ENCODE peak calls at places on chromosomes 6 and 20, in eight cellular contexts. H is HCT116, Y is HepG2, K is A549, L is endothelial cell of umbilical vein, J is GM12878, S is H1, C is K562. Z is an unnamed sample.

GRCh38 chr6:116280161-116280959 is 630 bp upstream of the TSPYL1 start:
- DNase-seq in Y (no peak), J (no peak), H (no peak), K (no peak), C (peak), S (no peak), L (no peak), Z (peak)

GRCh38 chr6:72553531-72554202 is 68.2 kb upstream of the KCNQ5 start:
- DNase-seq in S (no peak), K (peak), L (peak), C (peak), J (no peak), Y (no peak), H (no peak), Z (peak)

GRCh38 chr6:150025201-150025917 is at the start of gene RAET1L:
- DNase-seq in S (no peak), Y (no peak), K (peak), H (peak), C (no peak), J (no peak), L (peak), Z (no peak)

GRCh38 chr6:31270788-31271640 is 878 bp downstream of the HLA-C start:
- DNase-seq in K (no peak), H (no peak), Y (no peak), S (peak), L (peak), C (no peak), J (no peak), Z (peak)

GRCh38 chr6:71887006-71887743 is 825 bp downstream of the RIMS1 start:
- DNase-seq in L (peak), C (no peak), K (no peak), J (no peak), S (peak), H (no peak), Y (no peak), Z (no peak)

GRCh38 chr6:92538296-92538695 is 881.1 kb downstream of the EPHA7 start:
- DNase-seq in K (no peak), J (no peak), L (peak), S (no peak), Y (no peak), H (no peak), C (no peak), Z (no peak)

GRCh38 chr20:45291526-45291925 is 15.1 kb upstream of the RBPJL start:
- DNase-seq in J (no peak), K (no peak), L (no peak), S (no peak), H (no peak), Y (no peak), C (no peak), Z (no peak)

GRCh38 chr6:16168858-16169257 is 40.0 kb downstream of the MYLIP start:
- DNase-seq in S (no peak), Y (peak), C (peak), J (peak), L (peak), K (no peak), H (peak), Z (peak)

GRCh38 chr6:149403534-149403933 is 3.5 kb downstream of the SUMO4 start:
- DNase-seq in S (no peak), K (no peak), H (no peak), L (no peak), Y (no peak), J (no peak), C (no peak), Z (no peak)

GRCh38 chr20:62711703-62712101 is 3.1 kb downstream of the NTSR1 start:
- DNase-seq in K (no peak), Y (no peak), L (no peak), J (no peak), H (no peak), C (peak), S (no peak), Z (no peak)

GRCh38 chr6:40906759-40907158 is 132.3 kb downstream of the UNC5CL start:
- DNase-seq in H (no peak), C (no peak), Y (no peak), K (peak), L (peak), J (no peak), S (no peak), Z (no peak)

GRCh38 chr6:148709577-148709976 is 37.3 kb upstream of the UST start:
- DNase-seq in Y (no peak), H (no peak), K (no peak), S (no peak), L (no peak), J (no peak), C (no peak), Z (no peak)

GRCh38 chr6:148971027-148971927 is 224.4 kb downstream of the UST start:
- DNase-seq in S (no peak), L (no peak), H (no peak), J (no peak), C (no peak), K (no peak), Y (no peak), Z (no peak)

GRCh38 chr20:54668271-54669053 is 193.1 kb downstream of the DOK5 start:
- DNase-seq in H (no peak), J (no peak), L (peak), Y (peak), K (peak), C (peak), S (peak), Z (peak)

GRCh38 chr6:26531897-26532296 is 6.3 kb upstream of the HMGN4 start:
- DNase-seq in Y (no peak), L (no peak), C (no peak), H (no peak), S (no peak), J (no peak), K (no peak), Z (no peak)

GRCh38 chr20:62120990-62121775 is 1.1 kb upstream of the LSM14B start:
- DNase-seq in C (peak), J (no peak), K (peak), H (peak), S (no peak), Y (no peak), L (no peak), Z (no peak)

GRCh38 chr6:81713205-81713604 is 39.3 kb downstream of the TENT5A start:
- DNase-seq in H (no peak), C (no peak), S (no peak), K (no peak), L (no peak), J (no peak), Y (no peak), Z (no peak)

GRCh38 chr20:38278150-38278549 is 17.6 kb upstream of the KIAA1755 start:
- DNase-seq in J (no peak), Y (no peak), C (no peak), L (no peak), H (no peak), S (no peak), K (no peak), Z (no peak)

GRCh38 chr6:55704421-55704820 is 125.4 kb upstream of the HMGCLL1 start:
- DNase-seq in Y (no peak), L (peak), C (no peak), J (no peak), S (no peak), K (no peak), H (no peak), Z (no peak)

GRCh38 chr6:90098025-90098474 is 198.6 kb downstream of the BACH2 start:
- DNase-seq in J (no peak), L (peak), S (no peak), H (no peak), K (no peak), Y (no peak), C (no peak), Z (peak)

GRCh38 chr6:118295336-118295735 is 252.8 kb upstream of the PLN start:
- DNase-seq in L (no peak), S (no peak), Y (no peak), H (no peak), K (no peak), J (no peak), C (no peak), Z (no peak)

GRCh38 chr20:24629668-24630067 is 160.2 kb downstream of the SYNDIG1 start:
- DNase-seq in K (no peak), C (no peak), H (no peak), J (no peak), L (no peak), S (no peak), Y (no peak), Z (peak)

GRCh38 chr20:4160761-4161305 is 145.5 kb upstream of the RNF24 start:
- DNase-seq in S (peak), H (no peak), Y (peak), C (no peak), L (no peak), J (no peak), K (no peak), Z (no peak)

GRCh38 chr20:1803216-1804128 is 91.7 kb upstream of the SIRPA start:
- DNase-seq in C (no peak), K (no peak), S (peak), Y (no peak), L (peak), H (no peak), J (no peak), Z (peak)

GRCh38 chr6:142631517-142632385 is 313.2 kb downstream of the HIVEP2 start:
- DNase-seq in H (no peak), S (no peak), L (no peak), Y (peak), J (no peak), C (no peak), K (no peak), Z (no peak)

GRCh38 chr20:39885975-39886649 is 802.9 kb downstream of the MAFB start:
- DNase-seq in Y (peak), L (peak), K (no peak), S (peak), H (no peak), C (peak), J (no peak), Z (peak)

GRCh38 chr20:62739581-62740285 is 31.1 kb downstream of the NTSR1 start:
- DNase-seq in S (no peak), K (no peak), Y (no peak), J (no peak), L (no peak), C (no peak), H (no peak), Z (peak)

GRCh38 chr6:64266351-64266821 is 630.8 kb downstream of the PHF3 start:
- DNase-seq in J (peak), S (no peak), K (no peak), H (no peak), C (no peak), Y (no peak), L (no peak), Z (peak)

GRCh38 chr20:19271879-19272651 is 59.6 kb downstream of the SLC24A3 start:
- DNase-seq in C (no peak), S (no peak), J (no peak), K (no peak), Y (no peak), L (no peak), H (no peak), Z (no peak)

GRCh38 chr6:154792761-154793160 is 59.5 kb downstream of the SCAF8 start:
- DNase-seq in J (no peak), L (no peak), S (no peak), Y (no peak), K (no peak), H (no peak), C (no peak), Z (no peak)

GRCh38 chr6:112839525-112839961 is 492.4 kb downstream of the RFPL4B start:
- DNase-seq in H (no peak), Y (no peak), C (no peak), K (no peak), L (peak), S (no peak), J (no peak), Z (no peak)

GRCh38 chr20:11901127-11901526 is 16.6 kb upstream of the BTBD3 start:
- DNase-seq in L (no peak), K (no peak), C (no peak), J (no peak), Y (peak), H (no peak), S (no peak), Z (no peak)

GRCh38 chr6:161668665-161669064 is 394.8 kb upstream of the AGPAT4 start:
- DNase-seq in H (no peak), S (no peak), K (no peak), L (no peak), C (no peak), Y (no peak), J (no peak), Z (no peak)

GRCh38 chr6:35973670-35974222 is 50.7 kb downstream of the SLC26A8 start:
- DNase-seq in K (no peak), H (no peak), C (peak), J (peak), L (no peak), Y (peak), S (no peak), Z (no peak)

GRCh38 chr20:13800728-13801134 is 15.9 kb downstream of the NDUFAF5 start:
- DNase-seq in S (no peak), C (no peak), K (no peak), H (no peak), Y (peak), J (no peak), L (peak), Z (no peak)

GRCh38 chr6:154508573-154509375 is 1.7 kb downstream of the CNKSR3 start:
- DNase-seq in S (no peak), K (no peak), C (peak), J (no peak), H (no peak), L (peak), Y (peak), Z (no peak)

GRCh38 chr6:37047421-37047931 is 42.0 kb downstream of the FGD2 start:
- DNase-seq in Y (no peak), L (no peak), C (peak), H (no peak), S (no peak), J (no peak), K (no peak), Z (no peak)

GRCh38 chr6:33080127-33081089 is 4.6 kb downstream of the HLA-DPB1 start:
- DNase-seq in Y (no peak), K (no peak), S (peak), J (no peak), L (peak), C (peak), H (no peak), Z (no peak)
- TF ChIP-seq POLR2A in Y (no peak), K (no peak), S (no peak), J (peak), L (no peak), C (no peak), H (no peak), Z (no peak)

GRCh38 chr6:166277021-166277420 is 31.2 kb downstream of the PRR18 start:
- DNase-seq in Y (no peak), J (no peak), K (no peak), L (no peak), H (no peak), S (no peak), C (no peak), Z (no peak)
- TF ChIP-seq MAX in Y (no peak), J (no peak), K (no peak), L (no peak), H (no peak), S (no peak), C (no peak), Z (no peak)

GRCh38 chr20:41136695-41137411 is 490 bp upstream of the PLCG1 start:
- DNase-seq in K (peak), H (peak), Y (peak), L (peak), S (peak), J (no peak), C (peak), Z (peak)
- TF ChIP-seq POLR2A in K (peak), H (peak), Y (peak), L (peak), S (peak), J (peak), C (peak), Z (peak)

GRCh38 chr6:106731144-106731842 is 101.9 kb downstream of the QRSL1 start:
- DNase-seq in S (no peak), L (no peak), C (no peak), Y (peak), K (no peak), J (no peak), H (no peak), Z (no peak)

GRCh38 chr6:106730672-106731071 is 101.3 kb downstream of the QRSL1 start:
- DNase-seq in J (no peak), K (no peak), C (no peak), H (no peak), Y (no peak), L (no peak), S (no peak), Z (no peak)

GRCh38 chr6:106729848-106730247 is 100.5 kb downstream of the QRSL1 start:
- DNase-seq in L (no peak), H (no peak), K (no peak), S (no peak), J (no peak), Y (no peak), C (no peak), Z (no peak)

GRCh38 chr6:106731843-106732160 is 102.4 kb downstream of the QRSL1 start:
- DNase-seq in K (no peak), Y (no peak), C (no peak), L (no peak), J (no peak), S (no peak), H (no peak), Z (no peak)

GRCh38 chr6:106730264-106730663 is 100.9 kb downstream of the QRSL1 start:
- DNase-seq in Y (no peak), J (no peak), K (no peak), L (no peak), S (no peak), C (no peak), H (no peak), Z (no peak)
- TF ChIP-seq MAX in Y (no peak), J (no peak), K (no peak), L (no peak), S (no peak), C (no peak), H (no peak), Z (no peak)

DNA sequence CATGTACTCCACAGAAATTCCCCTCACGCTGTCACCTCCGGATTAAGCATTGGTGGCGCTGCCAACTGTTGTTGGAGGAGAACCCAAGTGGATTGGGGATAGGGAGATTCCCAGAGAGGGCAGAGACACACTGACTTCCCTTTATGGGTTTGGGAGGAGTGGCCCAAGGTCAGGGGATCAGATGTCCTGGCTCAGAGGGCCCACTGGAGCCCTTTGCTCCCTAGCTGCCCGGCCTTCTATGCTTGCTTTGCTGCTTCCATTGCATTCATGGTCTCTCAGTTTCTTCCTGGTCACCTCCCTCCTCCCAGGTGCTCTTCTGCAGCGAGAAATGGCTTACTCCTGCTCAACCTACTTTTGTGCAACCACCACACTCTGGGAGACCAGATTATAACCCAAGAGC is 14.3 kb downstream of the CUL9 start:
- DNase-seq in S (no peak), K (no peak), C (no peak), L (no peak), Y (peak), H (no peak), J (no peak), Z (no peak)
- TF ChIP-seq POLR2A in S (no peak), K (no peak), C (no peak), L (no peak), Y (no peak), H (no peak), J (no peak), Z (no peak)

GRCh38 chr6:162973141-162973872 is 245.5 kb downstream of the PACRG start:
- DNase-seq in Y (no peak), H (no peak), L (no peak), C (no peak), S (no peak), K (no peak), J (no peak), Z (no peak)

GRCh38 chr6:162974685-162975084 is 246.9 kb downstream of the PACRG start:
- DNase-seq in S (no peak), H (no peak), C (no peak), J (no peak), Y (no peak), L (no peak), K (no peak), Z (no peak)

GRCh38 chr6:162973975-162974374 is 246.2 kb downstream of the PACRG start:
- DNase-seq in J (no peak), S (no peak), Y (no peak), C (no peak), H (no peak), K (no peak), L (no peak), Z (no peak)

GRCh38 chr6:162976141-162976540 is 248.4 kb downstream of the PACRG start:
- DNase-seq in Y (no peak), C (no peak), L (no peak), H (no peak), J (no peak), K (no peak), S (no peak), Z (no peak)

GRCh38 chr6:162971346-162971745 is 243.6 kb downstream of the PACRG start:
- DNase-seq in Y (no peak), H (no peak), K (no peak), L (no peak), C (no peak), J (no peak), S (no peak), Z (no peak)
- TF ChIP-seq MAX in Y (no peak), H (no peak), K (no peak), L (no peak), C (no peak), J (no peak), S (no peak), Z (no peak)

GRCh38 chr6:75431379-75431778 is 62.2 kb downstream of the FILIP1 start:
- DNase-seq in J (no peak), L (peak), K (no peak), Y (no peak), C (peak), H (no peak), S (no peak), Z (no peak)

GRCh38 chr6:75429304-75429703 is 64.3 kb downstream of the FILIP1 start:
- DNase-seq in L (no peak), K (no peak), Y (no peak), S (no peak), C (no peak), H (no peak), J (no peak), Z (no peak)

GRCh38 chr6:75427342-75427741 is 66.3 kb downstream of the FILIP1 start:
- DNase-seq in J (no peak), C (no peak), K (no peak), S (no peak), H (no peak), Y (no peak), L (no peak), Z (no peak)

GRCh38 chr6:75430631-75431345 is 62.8 kb downstream of the FILIP1 start:
- DNase-seq in S (no peak), Y (no peak), H (no peak), J (no peak), C (no peak), L (peak), K (no peak), Z (no peak)

GRCh38 chr6:75428204-75428603 is 65.4 kb downstream of the FILIP1 start:
- DNase-seq in H (no peak), L (no peak), S (no peak), K (no peak), C (no peak), Y (no peak), J (no peak), Z (no peak)
- TF ChIP-seq POLR2A in H (no peak), L (no peak), S (no peak), K (no peak), C (no peak), Y (no peak), J (no peak), Z (no peak)